ENCODE peak calls at places on chromosomes 4 and X, in four cellular contexts. F is kidney tubule cell, U is NCI-H1417, L is fibroblast of mammary gland. Q is an unnamed sample.

GRCh38 chr4:7299908-7300710 is 107.8 kb downstream of the SORCS2 start:
- DNase-seq in F (no peak), U (no peak), L (no peak), Q (no peak)

GRCh38 chr4:13544556-13545393 is 467 bp upstream of the NKX3-2 start:
- DNase-seq in F (peak), U (peak), L (peak), Q (peak)

GRCh38 chr4:184655889-184656869 is 6.6 kb downstream of the PRIMPOL start:
- DNase-seq in F (no peak), U (no peak), L (peak), Q (no peak)

GRCh38 chr4:101865501-101866062 is 75.1 kb downstream of the BANK1 start:
- DNase-seq in F (peak), U (no peak), L (no peak), Q (peak)

GRCh38 chr4:8871417-8872401 is at the start of gene HMX1:
- DNase-seq in F (no peak), U (no peak), L (no peak), Q (no peak)

GRCh38 chrX:65657659-65658058 is 9.8 kb upstream of the MSN start:
- DNase-seq in F (no peak), U (no peak), L (no peak), Q (no peak)

GRCh38 chr4:173333658-173334084 is 487 bp downstream of the HMGB2 start:
- DNase-seq in F (peak), U (peak), L (peak), Q (no peak)

GRCh38 chrX:57933321-57933720 is 23.1 kb upstream of the ZXDA start:
- DNase-seq in F (no peak), U (no peak), L (no peak), Q (no peak)

GRCh38 chrX:15873566-15873965 is 19.0 kb upstream of the AP1S2 start:
- DNase-seq in F (no peak), U (peak), L (peak), Q (no peak)

GRCh38 chrX:119272882-119273806 is 37.1 kb downstream of the PGRMC1 start:
- DNase-seq in F (peak), U (no peak), L (peak), Q (peak)

GRCh38 chr4:76459291-76459723 is 24.3 kb downstream of the SHROOM3 start:
- DNase-seq in F (peak), U (no peak), L (peak), Q (peak)

GRCh38 chr4:48602763-48603162 is 112.7 kb downstream of the ZAR1 start:
- DNase-seq in F (peak), U (no peak), L (peak), Q (no peak)

GRCh38 chr4:64417974-64418373 is 8.7 kb upstream of the TECRL start:
- DNase-seq in F (peak), U (no peak), L (peak), Q (no peak)

GRCh38 chr4:134862116-134862515 is 660.5 kb upstream of the PABPC4L start:
- DNase-seq in F (no peak), U (no peak), L (no peak), Q (no peak)

GRCh38 chr4:82493721-82494425 is 63.5 kb downstream of the ENOPH1 start:
- DNase-seq in F (peak), U (no peak), L (no peak), Q (no peak)

GRCh38 chr4:41882622-41883347 is 52.4 kb upstream of the TMEM33 start:
- DNase-seq in F (peak), U (peak), L (peak), Q (no peak)

GRCh38 chr4:175309041-175309440 is 390.9 kb downstream of the ADAM29 start:
- DNase-seq in F (peak), U (no peak), L (peak), Q (no peak)

GRCh38 chr4:13331827-13332226 is 152.3 kb downstream of the RAB28 start:
- DNase-seq in F (no peak), U (no peak), L (no peak), Q (no peak)

GRCh38 chr4:138003248-138003647 is 238.9 kb downstream of the SLC7A11 start:
- DNase-seq in F (no peak), U (no peak), L (peak), Q (no peak)

GRCh38 chr4:152369903-152370296 is 166.0 kb downstream of the FBXW7 start:
- DNase-seq in F (no peak), U (no peak), L (no peak), Q (no peak)

GRCh38 chr4:19285146-19285545 is 966.6 kb upstream of the SLIT2 start:
- DNase-seq in F (no peak), U (no peak), L (no peak), Q (no peak)

GRCh38 chrX:48597353-48598264 is at the start of gene WDR13:
- DNase-seq in F (peak), U (peak), L (peak), Q (peak)